ENCODE peak calls at places on chromosomes 16 and 17, in ten cellular contexts. F, S, Z, U, D, H, W, M, I and J are unnamed samples.
A peak's percentile ranks its signal among the peaks of the same experiment; 100 is the strongest.

GRCh38 chr16:86231321-86231995 is 278.9 kb upstream of the FOXF1 start:
- DNase-seq in F (no peak), S (no peak), Z (no peak), U (no peak), D (no peak), H (no peak), W (no peak), M (no peak), I (no peak), J (peak; percentile 28)

GRCh38 chr17:68585643-68586042 is 15.5 kb downstream of the FAM20A start:
- DNase-seq in F (no peak), S (no peak), Z (no peak), U (no peak), D (no peak), H (no peak), W (no peak), M (no peak), I (no peak), J (no peak)

GRCh38 chr17:39968731-39969130 is 5.9 kb downstream of the GSDMA start:
- DNase-seq in F (no peak), S (no peak), Z (no peak), U (no peak), D (no peak), H (no peak), W (no peak), M (no peak), I (no peak), J (no peak)

GRCh38 chr17:8138366-8138671 is 13.9 kb downstream of the PER1 start:
- DNase-seq in F (no peak), S (no peak), Z (no peak), U (no peak), D (no peak), H (no peak), W (no peak), M (no peak), I (no peak), J (no peak)

GRCh38 chr17:7321466-7321865 is 6.3 kb upstream of the GPS2 start:
- DNase-seq in F (no peak), S (no peak), Z (no peak), U (no peak), D (no peak), H (no peak), W (no peak), M (no peak), I (no peak), J (no peak)

GRCh38 chr16:20107086-20107485 is 33.4 kb upstream of the GPR139 start:
- DNase-seq in F (no peak), S (no peak), Z (no peak), U (no peak), D (no peak), H (no peak), W (no peak), M (no peak), I (no peak), J (no peak)

GRCh38 chr16:19881028-19881427 is 3.6 kb downstream of the GPRC5B start:
- DNase-seq in F (no peak), S (no peak), Z (no peak), U (no peak), D (no peak), H (no peak), W (no peak), M (no peak), I (no peak), J (no peak)

GRCh38 chr17:6048486-6048885 is 21.7 kb upstream of the WSCD1 start:
- DNase-seq in F (no peak), S (no peak), Z (no peak), U (no peak), D (no peak), H (no peak), W (no peak), M (no peak), I (no peak), J (no peak)

DNA sequence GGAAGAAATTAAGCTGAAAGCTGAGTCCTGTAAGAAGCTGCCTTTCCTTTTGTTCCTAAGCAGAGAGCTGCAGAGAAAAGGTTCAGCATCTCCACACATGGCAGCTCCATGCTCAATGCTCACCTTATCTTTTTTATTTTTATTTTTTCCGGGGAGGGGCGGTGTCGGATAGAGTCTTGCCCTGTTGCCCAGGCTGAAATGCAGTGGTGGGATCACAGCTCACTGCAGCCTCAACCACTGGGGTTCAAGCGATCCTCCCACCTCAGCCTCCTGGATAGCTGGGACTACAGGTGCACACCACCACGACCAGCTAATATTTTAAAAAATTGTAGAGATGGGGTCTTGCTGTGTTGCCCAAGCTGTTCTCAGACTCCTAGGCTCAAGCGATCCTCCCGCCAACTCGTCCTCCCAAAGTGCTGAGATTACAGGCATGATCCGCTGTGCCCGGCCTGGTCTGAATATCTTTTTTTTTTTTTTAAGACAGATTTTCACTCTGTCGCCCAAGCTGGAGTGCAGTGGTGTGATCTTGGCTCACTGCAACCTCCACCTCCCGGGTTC is 28.3 kb upstream of the CIBAR2 start:
- DNase-seq in F (no peak), S (no peak), Z (no peak), U (no peak), D (no peak), H (no peak), W (no peak), M (no peak), I (no peak), J (no peak)
- H3K27ac ChIP-seq in F (no peak overlapping the region), S (no peak overlapping the region), Z (no peak overlapping the region), U (no peak overlapping the region), D (no peak overlapping the region), H (no peak overlapping the region), W (peak overlapping the region; percentile 15), M (no peak overlapping the region), I (no peak overlapping the region), J (no peak overlapping the region)

GRCh38 chr16:11550651-11551498 is 35.8 kb downstream of the LITAF start:
- DNase-seq in F (no peak), S (no peak), Z (no peak), U (no peak), D (no peak), H (no peak), W (no peak), M (no peak), I (no peak), J (no peak)

GRCh38 chr16:11554054-11554453 is 32.7 kb downstream of the LITAF start:
- DNase-seq in F (no peak), S (no peak), Z (no peak), U (no peak), D (no peak), H (no peak), W (no peak), M (no peak), I (no peak), J (no peak)

GRCh38 chr16:11553371-11553770 is 33.3 kb downstream of the LITAF start:
- DNase-seq in F (no peak), S (no peak), Z (no peak), U (no peak), D (no peak), H (no peak), W (no peak), M (no peak), I (no peak), J (no peak)

GRCh38 chr16:11552445-11552844 is 34.3 kb downstream of the LITAF start:
- DNase-seq in F (peak; percentile 46), S (no peak), Z (no peak), U (no peak), D (no peak), H (no peak), W (no peak), M (no peak), I (no peak), J (no peak)

DNA sequence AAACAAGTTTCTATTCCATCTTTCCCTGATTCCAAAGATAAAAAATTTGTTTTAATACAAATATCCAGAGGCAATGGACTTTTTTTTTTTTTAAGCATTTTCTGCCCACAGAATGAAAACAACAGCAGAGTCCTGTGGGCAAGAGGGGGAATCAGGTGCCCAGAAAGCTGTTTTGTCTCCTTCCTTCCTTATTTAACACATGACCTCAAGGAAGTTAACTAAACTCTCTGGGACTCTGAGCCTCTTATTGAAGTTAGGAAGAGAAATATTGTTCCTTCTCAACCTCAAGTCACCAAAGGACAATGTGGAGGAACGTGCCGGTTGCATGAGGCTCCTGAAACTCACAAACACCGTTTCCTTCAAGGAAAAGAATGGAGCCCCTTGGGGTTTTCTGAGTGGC is 34.9 kb downstream of the LITAF start:
- DNase-seq in F (no peak), S (no peak), Z (no peak), U (no peak), D (no peak), H (no peak), W (no peak), M (no peak), I (no peak), J (no peak)
- H3K27ac ChIP-seq in F (peak overlapping the region; percentile 49), S (peak overlapping the region; percentile 34), Z (peak overlapping the region; percentile 60), U (no peak overlapping the region), D (no peak overlapping the region), H (peak overlapping the region; percentile 65), W (peak overlapping the region; percentile 39), M (no peak overlapping the region), I (no peak overlapping the region), J (no peak overlapping the region)

GRCh38 chr17:77037943-77038342 is 102.8 kb upstream of the SEC14L1 start:
- DNase-seq in F (no peak), S (no peak), Z (no peak), U (no peak), D (no peak), H (no peak), W (no peak), M (no peak), I (no peak), J (no peak)
- H3K27ac ChIP-seq in F (no peak overlapping the region), S (no peak overlapping the region), Z (no peak overlapping the region), U (no peak overlapping the region), D (no peak overlapping the region), H (no peak overlapping the region), W (no peak overlapping the region), M (no peak overlapping the region), I (no peak overlapping the region), J (no peak overlapping the region)

GRCh38 chr16:2858245-2859025 is 465 bp upstream of the PRSS22 start:
- DNase-seq in F (no peak), S (peak; percentile 90), Z (no peak), U (no peak), D (no peak), H (peak; percentile 91), W (peak; percentile 48), M (no peak), I (peak; percentile 97), J (no peak)

GRCh38 chr16:2857451-2858244 is at the start of gene PRSS22:
- DNase-seq in F (no peak), S (peak; percentile 81), Z (no peak), U (no peak), D (no peak), H (peak; percentile 87), W (peak; percentile 42), M (no peak), I (peak; percentile 85), J (no peak)

GRCh38 chr16:2856686-2857450 is 1.1 kb downstream of the PRSS22 start:
- DNase-seq in F (no peak), S (no peak), Z (no peak), U (no peak), D (no peak), H (no peak), W (no peak), M (no peak), I (no peak), J (no peak)

GRCh38 chr16:2860826-2861567 is 3.0 kb upstream of the PRSS22 start:
- DNase-seq in F (no peak), S (no peak), Z (no peak), U (no peak), D (no peak), H (no peak), W (peak; percentile 26), M (no peak), I (no peak), J (no peak)

DNA sequence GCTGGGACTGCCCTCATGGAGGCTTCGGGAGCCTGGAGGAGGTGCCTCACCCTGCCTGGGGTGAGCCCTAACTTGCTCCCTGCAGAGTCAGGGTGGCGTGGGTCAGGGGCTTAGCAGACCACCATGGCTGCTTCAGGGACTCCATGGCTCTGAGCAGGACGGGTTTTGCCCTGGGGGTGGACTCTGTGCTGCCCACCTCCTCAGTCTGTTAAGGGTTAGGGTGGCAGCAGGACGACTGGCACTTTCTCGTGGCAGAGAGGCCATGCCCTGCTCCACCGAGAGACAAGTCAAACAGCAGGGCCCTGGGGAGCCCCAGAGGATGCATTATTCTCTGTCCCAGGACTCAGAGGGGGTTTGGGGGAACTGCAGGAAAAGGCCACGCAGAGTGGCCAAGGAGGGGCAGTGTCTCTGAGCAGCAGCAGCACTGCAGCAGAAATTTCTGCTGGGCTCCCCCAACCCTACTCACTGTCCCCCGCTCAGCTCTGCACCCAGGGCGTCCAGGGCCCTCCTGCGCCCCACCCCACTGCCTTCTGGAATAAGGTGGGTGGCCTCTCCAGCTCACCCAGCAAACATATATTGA is 1.8 kb upstream of the PRSS22 start:
- DNase-seq in F (no peak), S (no peak), Z (no peak), U (no peak), D (no peak), H (no peak), W (no peak), M (no peak), I (no peak), J (no peak)
- H3K27ac ChIP-seq in F (no peak overlapping the region), S (no peak overlapping the region), Z (no peak overlapping the region), U (no peak overlapping the region), D (no peak overlapping the region), H (no peak overlapping the region), W (no peak overlapping the region), M (no peak overlapping the region), I (no peak overlapping the region), J (no peak overlapping the region)